ENCODE peak calls at places on chromosome 12, in six cellular contexts. Q is endothelial cell of umbilical vein, K is A549, R is GM12878, C is HepG2, S is K562. L is an unnamed sample.

GRCh38 chr12:34390846-34391700 is 368.8 kb downstream of the ALG10 start:
- DNase-seq in Q (no peak), K (no peak), R (no peak), C (no peak), S (no peak), L (no peak)

GRCh38 chr12:22169281-22169824 is 123.3 kb downstream of the CMAS start:
- DNase-seq in Q (no peak), K (no peak), R (no peak), C (no peak), S (no peak), L (no peak)

GRCh38 chr12:29783773-29784666 is at the start of gene TMTC1:
- DNase-seq in Q (peak; percentile 69), K (peak; percentile 27), R (no peak), C (no peak), S (no peak), L (no peak)

GRCh38 chr12:14919455-14919854 is 18.9 kb downstream of the ERP27 start:
- DNase-seq in Q (no peak), K (no peak), R (no peak), C (no peak), S (no peak), L (no peak)

GRCh38 chr12:20450591-20450990 is 82.3 kb downstream of the PDE3A start:
- DNase-seq in Q (no peak), K (no peak), R (no peak), C (no peak), S (no peak), L (no peak)

GRCh38 chr12:53938276-53939140 is at the start of gene HOXC13:
- DNase-seq in Q (no peak), K (peak; percentile 98), R (no peak), C (peak; percentile 33), S (peak; percentile 98), L (peak; percentile 36)

GRCh38 chr12:27221625-27222387 is 22.3 kb upstream of the STK38L start:
- DNase-seq in Q (no peak), K (no peak), R (peak; percentile 88), C (no peak), S (no peak), L (peak; percentile 77)

GRCh38 chr12:48977290-48978281 is 536 bp upstream of the WNT1 start:
- DNase-seq in Q (no peak), K (peak; percentile 74), R (no peak), C (peak; percentile 59), S (peak; percentile 89), L (peak; percentile 77)

GRCh38 chr12:107066686-107067085 is 26.7 kb downstream of the CRY1 start:
- DNase-seq in Q (no peak), K (no peak), R (no peak), C (no peak), S (no peak), L (no peak)

GRCh38 chr12:92827836-92828431 is 101.2 kb downstream of the EEA1 start:
- DNase-seq in Q (peak; percentile 69), K (peak; percentile 36), R (peak; percentile 12), C (peak; percentile 46), S (peak; percentile 15), L (peak; percentile 66)

GRCh38 chr12:98582093-98582492 is 11.4 kb upstream of the SLC25A3 start:
- DNase-seq in Q (no peak), K (no peak), R (no peak), C (no peak), S (no peak), L (no peak)

GRCh38 chr12:62603061-62603810 is 136.6 kb downstream of the MON2 start:
- DNase-seq in Q (peak; percentile 90), K (peak; percentile 61), R (peak; percentile 45), C (peak; percentile 76), S (peak; percentile 77), L (peak; percentile 95)

GRCh38 chr12:18546399-18546798 is 191.4 kb downstream of the PLCZ1 start:
- DNase-seq in Q (no peak), K (no peak), R (no peak), C (peak; percentile 18), S (no peak), L (no peak)

GRCh38 chr12:85920324-85920947 is 46.3 kb downstream of the NTS start:
- DNase-seq in Q (peak; percentile 53), K (no peak), R (no peak), C (peak; percentile 12), S (peak; percentile 7), L (peak; percentile 42)

GRCh38 chr12:93325855-93326254 is 51.9 kb upstream of the NUDT4 start:
- DNase-seq in Q (no peak), K (no peak), R (no peak), C (no peak), S (no peak), L (no peak)

GRCh38 chr12:13095266-13095995 is 8.0 kb downstream of the GSG1 start:
- DNase-seq in Q (no peak), K (no peak), R (no peak), C (no peak), S (no peak), L (peak; percentile 40)

GRCh38 chr12:56838602-56839488 is 75.7 kb downstream of the HSD17B6 start:
- DNase-seq in Q (no peak), K (no peak), R (no peak), C (no peak), S (no peak), L (no peak)

GRCh38 chr12:5872745-5873144 is 72.3 kb downstream of the ANO2 start:
- DNase-seq in Q (no peak), K (peak; percentile 6), R (no peak), C (peak; percentile 12), S (peak; percentile 12), L (peak; percentile 13)

DNA sequence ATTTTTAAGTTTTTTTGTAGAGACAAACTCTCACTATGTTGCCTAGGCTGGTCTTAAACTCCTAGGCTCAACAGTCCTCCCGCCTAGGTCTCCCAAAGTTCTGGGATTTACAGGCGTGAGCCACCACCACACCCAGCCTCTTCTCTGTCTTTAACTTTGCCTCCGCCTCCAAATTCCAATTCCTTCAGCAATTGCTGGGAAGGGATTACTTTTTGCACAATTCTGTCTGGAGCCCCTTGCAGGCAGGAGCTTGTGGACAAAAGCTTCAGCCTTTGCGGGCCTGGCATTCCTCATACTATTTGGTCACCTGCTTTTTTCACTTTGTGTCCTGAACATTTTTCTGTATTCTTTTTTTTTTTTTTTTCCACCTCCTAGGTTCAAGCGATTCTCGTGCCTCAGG is 26.0 kb downstream of the SH2B3 start:
- DNase-seq in Q (no peak), K (no peak), R (no peak), C (no peak), S (no peak), L (no peak)
- TF ChIP-seq MYC in Q (no peak), K (no peak), R (no peak), C (no peak), S (no peak), L (no peak)

DNA sequence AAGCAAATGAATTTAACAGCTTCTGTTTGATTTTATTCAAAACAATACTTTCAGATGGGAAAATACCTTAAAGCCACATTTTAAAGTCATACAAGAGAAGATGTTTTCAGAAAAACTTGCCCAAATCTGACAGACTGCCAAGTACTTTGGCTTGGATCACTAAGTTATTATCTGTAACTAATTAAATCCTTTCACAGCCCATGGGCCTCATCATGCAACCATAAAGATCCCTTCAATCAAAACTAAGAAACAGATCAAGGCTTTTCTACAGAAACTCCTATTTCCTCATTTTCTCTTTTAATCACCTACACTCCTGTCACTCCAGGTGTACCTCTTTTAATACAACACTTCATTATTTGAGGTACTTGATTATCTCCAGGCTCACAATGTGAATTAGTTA is 28.1 kb downstream of the BLTP3B start:
- DNase-seq in Q (no peak), K (no peak), R (no peak), C (no peak), S (no peak), L (no peak)
- TF ChIP-seq MYC in Q (no peak), K (no peak), R (no peak), C (no peak), S (no peak), L (no peak)

DNA sequence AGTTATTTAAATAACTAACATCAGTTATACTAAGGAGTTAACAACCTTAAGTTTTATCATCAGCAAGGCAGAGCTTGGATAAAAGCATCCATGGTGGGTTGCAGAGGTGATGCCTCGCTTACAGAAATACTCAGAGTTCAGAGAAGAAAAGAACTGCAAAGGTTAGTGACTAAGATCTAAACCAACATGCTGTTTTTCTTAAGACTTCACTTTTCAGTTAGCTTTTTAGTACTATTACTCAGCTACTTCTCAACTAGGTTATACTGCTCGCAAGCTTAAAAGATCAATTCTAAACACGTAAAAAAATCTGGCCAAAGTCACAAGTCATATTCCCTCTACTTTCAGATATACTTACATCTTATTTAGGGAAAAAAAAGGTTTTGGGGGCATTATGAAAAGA is 2.8 kb downstream of the PPP1CC start:
- DNase-seq in Q (no peak), K (no peak), R (no peak), C (no peak), S (no peak), L (no peak)
- TF ChIP-seq MYC in Q (no peak), K (no peak), R (no peak), C (no peak), S (no peak), L (no peak)

GRCh38 chr12:4526923-4527546 is 11.7 kb upstream of the RAD51AP1 start:
- DNase-seq in Q (peak; percentile 20), K (no peak), R (no peak), C (peak; percentile 5), S (no peak), L (peak; percentile 17)
- TF ChIP-seq MYC in Q (no peak), K (no peak), R (no peak), C (no peak), S (no peak), L (no peak)

DNA sequence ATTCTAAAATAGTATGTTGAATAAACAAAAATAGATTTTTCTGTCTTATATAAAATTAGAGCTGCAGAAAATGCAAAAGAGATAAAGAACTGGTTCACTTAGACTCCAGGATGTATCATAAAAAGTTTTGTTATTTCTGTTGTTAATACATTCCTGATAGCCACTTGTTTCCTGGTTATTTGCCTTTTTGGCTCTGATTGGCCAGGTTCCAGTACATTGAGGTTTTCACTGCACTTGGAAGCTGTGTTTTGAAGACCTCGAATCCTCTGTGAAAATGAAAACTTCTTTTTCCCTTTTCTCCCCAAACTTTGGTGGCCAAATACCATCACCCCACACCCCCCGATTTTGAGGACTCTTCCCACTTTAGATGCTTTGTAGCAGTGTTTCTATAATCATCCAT is 525.3 kb downstream of the MED13L start:
- DNase-seq in Q (no peak), K (no peak), R (no peak), C (no peak), S (no peak), L (no peak)
- TF ChIP-seq MYC in Q (no peak), K (no peak), R (no peak), C (no peak), S (no peak), L (no peak)

GRCh38 chr12:111368291-111368683 is 608 bp downstream of the PHETA1 start:
- DNase-seq in Q (peak; percentile 18), K (peak; percentile 33), R (no peak), C (no peak), S (peak; percentile 43), L (no peak)
- TF ChIP-seq MYC in Q (no peak), K (no peak), R (no peak), C (no peak), S (no peak), L (no peak)